ENCODE peak calls at places on chromosomes 5 and 9, in six cellular contexts. K, S, N, O, Z and H are unnamed samples.

GRCh38 chr5:77645158-77645994 is 6.9 kb upstream of the OTP start:
- DNase-seq in K (peak), S (peak), N (no peak), O (peak), Z (peak), H (peak)

GRCh38 chr5:143259254-143259605 is 144.3 kb downstream of the NR3C1 start:
- DNase-seq in K (no peak), S (no peak), N (no peak), O (no peak), Z (no peak), H (no peak)

GRCh38 chr9:125235805-125236534 is 5.2 kb downstream of the HSPA5 start:
- DNase-seq in K (no peak), S (no peak), N (no peak), O (no peak), Z (no peak), H (no peak)

GRCh38 chr9:74742792-74743389 is 144.8 kb downstream of the TRPM6 start:
- DNase-seq in K (peak), S (no peak), N (no peak), O (peak), Z (peak), H (peak)

GRCh38 chr5:170315154-170315553 is 17.6 kb upstream of the LCP2 start:
- DNase-seq in K (peak), S (no peak), N (peak), O (no peak), Z (peak), H (no peak)

GRCh38 chr9:106677374-106677773 is 185.6 kb upstream of the ZNF462 start:
- DNase-seq in K (no peak), S (no peak), N (no peak), O (no peak), Z (no peak), H (no peak)

GRCh38 chr5:174338204-174339010 is 292.9 kb downstream of the NSG2 start:
- DNase-seq in K (no peak), S (no peak), N (no peak), O (no peak), Z (peak), H (no peak)

GRCh38 chr9:133035669-133036068 is 4.9 kb downstream of the GTF3C5 start:
- DNase-seq in K (no peak), S (no peak), N (no peak), O (no peak), Z (no peak), H (no peak)

GRCh38 chr5:151572657-151573368 is 18.3 kb downstream of the FAT2 start:
- DNase-seq in K (no peak), S (no peak), N (no peak), O (no peak), Z (no peak), H (no peak)

GRCh38 chr9:94554439-94555331 is at the start of gene PCAT7:
- DNase-seq in K (peak), S (no peak), N (no peak), O (peak), Z (peak), H (peak)

GRCh38 chr5:174606646-174607045 is 117.7 kb upstream of the MSX2 start:
- DNase-seq in K (no peak), S (no peak), N (no peak), O (no peak), Z (no peak), H (no peak)

GRCh38 chr9:125434986-125435775 is 173.6 kb downstream of the GAPVD1 start:
- DNase-seq in K (no peak), S (no peak), N (peak), O (no peak), Z (no peak), H (no peak)

GRCh38 chr5:130055572-130055971 is 151.3 kb downstream of the CHSY3 start:
- DNase-seq in K (no peak), S (no peak), N (no peak), O (no peak), Z (no peak), H (no peak)

GRCh38 chr5:171555160-171555559 is 135.7 kb downstream of the FGF18 start:
- DNase-seq in K (no peak), S (no peak), N (no peak), O (no peak), Z (no peak), H (no peak)

GRCh38 chr5:176812269-176813259 is 2.2 kb downstream of the UNC5A start:
- DNase-seq in K (peak), S (no peak), N (no peak), O (peak), Z (peak), H (peak)

GRCh38 chr5:158135682-158136176 is 276.8 kb upstream of the CLINT1 start:
- DNase-seq in K (peak), S (no peak), N (peak), O (no peak), Z (no peak), H (no peak)

GRCh38 chr9:15277400-15278137 is 29.4 kb downstream of the TTC39B start:
- DNase-seq in K (no peak), S (no peak), N (no peak), O (peak), Z (no peak), H (no peak)

GRCh38 chr5:153629496-153629895 is 139.0 kb downstream of the GRIA1 start:
- DNase-seq in K (no peak), S (no peak), N (no peak), O (no peak), Z (no peak), H (no peak)

GRCh38 chr5:153625826-153626354 is 135.4 kb downstream of the GRIA1 start:
- DNase-seq in K (no peak), S (no peak), N (no peak), O (no peak), Z (no peak), H (no peak)

GRCh38 chr5:153630546-153630945 is 140.1 kb downstream of the GRIA1 start:
- DNase-seq in K (no peak), S (no peak), N (no peak), O (no peak), Z (no peak), H (no peak)

GRCh38 chr5:153626836-153627235 is 136.4 kb downstream of the GRIA1 start:
- DNase-seq in K (no peak), S (no peak), N (no peak), O (no peak), Z (no peak), H (no peak)

GRCh38 chr5:153629027-153629426 is 138.6 kb downstream of the GRIA1 start:
- DNase-seq in K (peak), S (no peak), N (peak), O (peak), Z (peak), H (peak)
- TF ChIP-seq CTCF in K (no peak), S (no peak), N (peak), O (no peak), Z (peak), H (no peak)

DNA sequence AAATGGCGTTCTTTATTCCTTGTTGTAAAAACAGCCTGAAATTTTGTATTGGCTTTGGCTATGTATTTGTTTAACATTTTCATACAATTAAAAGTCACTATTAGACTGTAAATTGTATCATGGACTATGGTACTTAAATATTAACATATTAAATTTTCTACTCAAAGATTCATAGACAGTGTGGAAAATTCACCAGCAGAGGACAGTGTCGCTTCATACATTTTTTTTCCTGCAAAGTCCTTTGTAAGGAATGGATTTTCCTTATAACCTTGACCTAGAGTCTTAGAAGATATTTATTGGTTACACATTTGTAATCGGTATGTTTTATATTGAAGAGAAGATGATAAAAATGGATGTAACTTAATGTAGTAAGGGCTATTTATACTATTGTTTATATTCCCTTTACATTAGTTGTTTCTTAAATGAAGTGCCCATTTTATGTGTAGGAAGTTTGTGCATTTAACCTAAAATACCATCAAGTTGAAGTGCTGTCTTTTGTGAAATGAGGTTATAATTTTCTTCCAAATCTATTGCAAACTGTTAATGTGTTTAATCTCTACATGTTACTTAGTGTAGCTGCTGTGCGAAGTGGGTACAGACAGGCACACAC is 150.1 kb downstream of the KDM4C start:
- DNase-seq in K (peak), S (no peak), N (no peak), O (peak), Z (peak), H (peak)
- TF ChIP-seq CTCF in K (peak), S (no peak), N (peak), O (peak), Z (peak), H (peak)

GRCh38 chr9:21413089-21414023 is 4.4 kb downstream of the IFNA8 start:
- DNase-seq in K (no peak), S (no peak), N (no peak), O (no peak), Z (no peak), H (peak)
- TF ChIP-seq CTCF in K (peak), S (no peak), N (no peak), O (no peak), Z (peak), H (no peak)

GRCh38 chr5:68424799-68425537 is 209.4 kb downstream of the PIK3R1 start:
- DNase-seq in K (no peak), S (no peak), N (no peak), O (no peak), Z (no peak), H (no peak)

GRCh38 chr5:68420476-68421344 is 205.2 kb downstream of the PIK3R1 start:
- DNase-seq in K (no peak), S (no peak), N (no peak), O (no peak), Z (peak), H (no peak)

GRCh38 chr5:68426609-68427008 is 211.1 kb downstream of the PIK3R1 start:
- DNase-seq in K (no peak), S (no peak), N (no peak), O (no peak), Z (no peak), H (no peak)

GRCh38 chr5:68421667-68422220 is 206.2 kb downstream of the PIK3R1 start:
- DNase-seq in K (no peak), S (no peak), N (no peak), O (no peak), Z (no peak), H (no peak)

GRCh38 chr5:68423154-68423811 is 207.7 kb downstream of the PIK3R1 start:
- DNase-seq in K (no peak), S (no peak), N (no peak), O (no peak), Z (no peak), H (no peak)
- TF ChIP-seq CTCF in K (no peak), S (no peak), N (no peak), O (no peak), Z (no peak), H (no peak)

DNA sequence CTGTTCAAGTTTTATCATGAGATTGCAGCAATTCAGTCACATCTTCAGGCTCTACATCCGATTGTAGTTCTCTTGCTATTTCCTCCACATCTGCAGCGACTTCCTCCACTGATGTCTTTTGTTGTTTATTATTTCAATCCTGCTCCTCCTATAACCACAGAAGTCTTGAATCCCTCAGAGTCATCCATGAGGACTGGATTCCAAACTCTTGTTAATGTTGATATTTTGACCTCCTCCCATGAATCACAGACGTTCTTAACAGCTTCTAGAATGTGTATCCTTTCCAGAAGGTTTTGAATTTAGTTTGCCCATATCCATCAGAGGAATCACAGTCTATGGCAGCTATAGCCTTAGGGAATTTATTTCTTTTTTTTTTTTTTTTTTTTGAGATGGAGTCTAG is 3.6 kb downstream of the FBXO38 start:
- DNase-seq in K (no peak), S (no peak), N (no peak), O (no peak), Z (no peak), H (no peak)
- TF ChIP-seq CTCF in K (no peak), S (no peak), N (no peak), O (no peak), Z (no peak), H (no peak)

DNA sequence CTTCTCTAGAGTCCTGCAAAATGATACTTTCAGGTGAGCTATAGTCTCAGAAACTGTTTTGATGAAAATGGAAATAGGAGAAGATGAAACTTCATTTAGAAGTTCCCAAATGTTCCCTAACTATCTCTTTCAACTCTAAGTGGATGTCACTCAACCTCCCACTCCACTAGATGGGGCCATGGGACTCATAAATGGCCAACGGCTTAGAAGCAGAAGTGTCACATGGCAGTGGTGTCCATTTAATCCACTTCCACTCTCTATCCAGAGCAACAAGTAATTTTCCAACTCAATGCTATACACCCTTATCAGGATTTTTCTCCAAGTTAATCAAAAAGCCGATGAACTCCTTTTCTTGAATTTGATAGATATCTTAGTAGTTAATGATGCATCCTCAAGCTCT is 295.7 kb downstream of the EDIL3 start:
- DNase-seq in K (no peak), S (no peak), N (no peak), O (peak), Z (no peak), H (no peak)
- TF ChIP-seq CTCF in K (no peak), S (no peak), N (peak), O (peak), Z (peak), H (no peak)

GRCh38 chr9:36798350-36799065 is 225.8 kb downstream of the MELK start:
- DNase-seq in K (peak), S (no peak), N (no peak), O (peak), Z (peak), H (peak)
- TF ChIP-seq CTCF in K (peak), S (no peak), N (no peak), O (peak), Z (peak), H (no peak)

DNA sequence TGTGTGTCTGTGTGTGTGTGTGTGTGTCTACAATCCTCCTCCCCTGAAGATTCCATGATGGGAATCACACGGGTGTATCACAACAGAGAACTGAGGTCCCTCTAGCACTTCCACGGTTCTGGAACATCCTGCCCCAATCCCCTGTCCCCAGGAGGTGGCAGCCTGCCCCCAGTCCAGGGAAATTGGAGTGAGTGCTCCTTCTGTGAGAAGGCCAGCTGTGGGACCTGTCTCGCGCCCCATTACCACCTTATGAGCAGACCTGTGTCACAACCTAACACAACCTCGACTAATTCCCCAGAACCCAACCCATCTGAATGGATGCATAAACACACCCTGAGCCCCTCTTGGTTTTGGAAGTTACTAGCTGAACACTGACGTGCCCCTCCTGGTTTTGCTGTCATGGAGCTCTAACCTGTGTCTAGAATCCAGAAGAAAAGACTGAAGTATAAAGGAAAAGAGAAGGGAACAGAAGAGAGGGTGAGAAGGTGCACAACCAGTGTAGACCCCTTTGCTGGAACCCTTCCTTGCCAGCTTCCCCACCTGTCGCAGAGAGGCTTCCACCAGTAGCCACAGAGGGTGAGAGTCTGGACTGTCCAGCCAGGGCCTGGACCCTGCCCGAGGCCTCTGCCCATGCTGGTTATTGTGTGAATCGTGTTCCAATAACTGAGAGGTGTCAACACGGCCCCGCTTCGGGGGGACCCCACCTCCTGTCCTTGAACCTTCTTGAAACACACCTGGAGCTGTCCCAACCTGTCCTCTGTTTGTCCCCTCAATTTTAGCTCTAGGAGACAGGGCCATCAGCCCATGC is 3.4 kb downstream of the BTNL9 start:
- DNase-seq in K (no peak), S (no peak), N (no peak), O (peak), Z (no peak), H (no peak)
- TF ChIP-seq CTCF in K (no peak), S (no peak), N (no peak), O (peak), Z (no peak), H (no peak)

GRCh38 chr9:21993893-21994525 is at the start of gene CDKN2A:
- DNase-seq in K (peak), S (peak), N (no peak), O (no peak), Z (peak), H (peak)

GRCh38 chr9:21994996-21995651 is 533 bp downstream of the CDKN2B-AS1 start:
- DNase-seq in K (peak), S (peak), N (peak), O (no peak), Z (peak), H (peak)

GRCh38 chr9:21993007-21993406 is 1.2 kb downstream of the CDKN2A start:
- DNase-seq in K (no peak), S (no peak), N (no peak), O (no peak), Z (no peak), H (no peak)

GRCh38 chr9:21995652-21996275 is 1.2 kb downstream of the CDKN2B-AS1 start:
- DNase-seq in K (peak), S (peak), N (no peak), O (no peak), Z (peak), H (peak)

GRCh38 chr9:21994526-21994995 is at the start of gene CDKN2B-AS1:
- DNase-seq in K (peak), S (peak), N (peak), O (no peak), Z (peak), H (peak)
- TF ChIP-seq CTCF in K (no peak), S (no peak), N (no peak), O (no peak), Z (no peak), H (no peak)

GRCh38 chr5:61306531-61307195 is 25.4 kb upstream of the ZSWIM6 start:
- DNase-seq in K (no peak), S (no peak), N (no peak), O (peak), Z (no peak), H (no peak)
- TF ChIP-seq CTCF in K (no peak), S (no peak), N (no peak), O (no peak), Z (no peak), H (no peak)